ENCODE peak calls at places on chromosomes 1 and 21, in eight cellular contexts. O is brain pericyte; T is non-pigmented ciliary epithelial cell; V is Panc1; E is AG10803; W is effector CD4-positive, alpha-beta T cell; S is stimulated activated CD4-positive, alpha-beta T cell treated with anti-CD3 and anti-CD28 coated beads, Interleukin-1b, Interleukin-23, amount 100 ng/mL, for 4 hours; U is activated CD8-positive, alpha-beta memory T cell treated with anti-CD3 and anti-CD28 coated beads for 4 hours. K is an unnamed sample.

GRCh38 chr1:80349218-80349617 is 1342.7 kb upstream of the ADGRL4 start:
- DNase-seq in O (no peak), T (no peak), V (no peak), E (no peak), W (no peak), S (no peak), U (no peak), K (no peak)

GRCh38 chr1:221470000-221470698 is 271.7 kb downstream of the DUSP10 start:
- DNase-seq in O (no peak), T (no peak), V (no peak), E (peak; percentile 12), W (no peak), S (no peak), U (no peak), K (no peak)

GRCh38 chr1:218642033-218642954 is 297.2 kb downstream of the TGFB2 start:
- DNase-seq in O (no peak), T (no peak), V (no peak), E (peak; percentile 62), W (no peak), S (no peak), U (no peak), K (no peak)

GRCh38 chr1:51750218-51750617 is 128.3 kb downstream of the NRDC start:
- DNase-seq in O (no peak), T (no peak), V (no peak), E (no peak), W (no peak), S (no peak), U (no peak), K (no peak)

GRCh38 chr1:230909974-230910754 is 41.8 kb upstream of the C1orf198 start:
- DNase-seq in O (no peak), T (no peak), V (no peak), E (no peak), W (no peak), S (no peak), U (no peak), K (no peak)

GRCh38 chr1:244137725-244138124 is 86.6 kb downstream of the ZBTB18 start:
- DNase-seq in O (no peak), T (no peak), V (no peak), E (peak; percentile 48), W (no peak), S (no peak), U (no peak), K (no peak)

GRCh38 chr1:1175221-1176062 is 1.8 kb downstream of the TTLL10 start:
- DNase-seq in O (no peak), T (no peak), V (no peak), E (no peak), W (no peak), S (no peak), U (no peak), K (no peak)

GRCh38 chr1:201383647-201384405 is 6.3 kb upstream of the TNNT2 start:
- DNase-seq in O (peak; percentile 49), T (peak; percentile 82), V (no peak), E (peak; percentile 88), W (no peak), S (no peak), U (no peak), K (no peak)

GRCh38 chr21:34235514-34235913 is 128.3 kb upstream of the KCNE2 start:
- DNase-seq in O (no peak), T (no peak), V (no peak), E (no peak), W (no peak), S (no peak), U (no peak), K (no peak)

GRCh38 chr1:164716992-164717703 is 158.2 kb downstream of the PBX1 start:
- DNase-seq in O (no peak), T (no peak), V (no peak), E (peak; percentile 68), W (no peak), S (no peak), U (no peak), K (no peak)

GRCh38 chr1:4048076-4048475 is 148.0 kb upstream of the C1orf174 start:
- DNase-seq in O (no peak), T (no peak), V (no peak), E (no peak), W (no peak), S (no peak), U (no peak), K (no peak)

GRCh38 chr1:40339420-40340323 is 22.6 kb upstream of the COL9A2 start:
- DNase-seq in O (no peak), T (no peak), V (no peak), E (no peak), W (no peak), S (no peak), U (no peak), K (no peak)

GRCh38 chr1:178819123-178819522 is 51.8 kb downstream of the ANGPTL1 start:
- DNase-seq in O (no peak), T (no peak), V (no peak), E (no peak), W (no peak), S (no peak), U (no peak), K (no peak)

GRCh38 chr1:42165511-42166210 is 1.1 kb upstream of the GUCA2A start:
- DNase-seq in O (no peak), T (no peak), V (no peak), E (no peak), W (no peak), S (no peak), U (no peak), K (no peak)

GRCh38 chr1:200628223-200628868 is 7.8 kb upstream of the KIF14 start:
- DNase-seq in O (no peak), T (no peak), V (no peak), E (no peak), W (no peak), S (no peak), U (peak; percentile 6), K (peak; percentile 32)

GRCh38 chr1:13662498-13662897 is 37.5 kb upstream of the PRDM2 start:
- DNase-seq in O (no peak), T (no peak), V (no peak), E (peak; percentile 93), W (no peak), S (no peak), U (no peak), K (no peak)

GRCh38 chr1:2233997-2234761 is 6.1 kb downstream of the SKI start:
- DNase-seq in O (peak; percentile 43), T (no peak), V (no peak), E (peak; percentile 98), W (peak; percentile 76), S (no peak), U (no peak), K (no peak)

GRCh38 chr1:212293579-212293978 is 8.4 kb downstream of the PPP2R5A start:
- DNase-seq in O (no peak), T (no peak), V (no peak), E (peak; percentile 16), W (no peak), S (no peak), U (no peak), K (no peak)

GRCh38 chr1:239308701-239309333 is 77.6 kb upstream of the CHRM3 start:
- DNase-seq in O (no peak), T (no peak), V (peak; percentile 5), E (no peak), W (no peak), S (peak; percentile 3), U (no peak), K (peak; percentile 1)

GRCh38 chr1:5796028-5796427 is 196.2 kb downstream of the NPHP4 start:
- DNase-seq in O (no peak), T (no peak), V (no peak), E (no peak), W (no peak), S (no peak), U (no peak), K (no peak)

GRCh38 chr1:4047666-4048065 is 147.6 kb upstream of the C1orf174 start:
- DNase-seq in O (no peak), T (no peak), V (no peak), E (no peak), W (no peak), S (no peak), U (no peak), K (no peak)

GRCh38 chr1:222196736-222197135 is 351.2 kb downstream of the HHIPL2 start:
- DNase-seq in O (no peak), T (no peak), V (no peak), E (no peak), W (no peak), S (no peak), U (no peak), K (no peak)

GRCh38 chr1:3773572-3774502 is 1.3 kb downstream of the SMIM1 start:
- DNase-seq in O (no peak), T (no peak), V (no peak), E (no peak), W (no peak), S (no peak), U (no peak), K (no peak)

GRCh38 chr1:112461200-112461871 is 47.4 kb upstream of the WNT2B start:
- DNase-seq in O (no peak), T (no peak), V (no peak), E (no peak), W (no peak), S (no peak), U (no peak), K (no peak)

GRCh38 chr1:226643701-226644540 is 95.2 kb downstream of the ITPKB start:
- DNase-seq in O (no peak), T (no peak), V (no peak), E (no peak), W (no peak), S (no peak), U (no peak), K (no peak)

GRCh38 chr1:155962599-155963211 is 15.6 kb downstream of the ARHGEF2 start:
- DNase-seq in O (no peak), T (no peak), V (no peak), E (no peak), W (no peak), S (no peak), U (no peak), K (no peak)

K was measured in stimulated activated CD8-positive, alpha-beta memory T cell treated with anti-CD3 and anti-CD28 coated beads, Interleukin-7, amount 100 ng/mL, for 24 hours.